ENCODE peak calls at places on chromosome 21, in eight cellular contexts. C, X, H, Y, W, Z, G and M are unnamed samples.

GRCh38 chr21:36854391-36854790 is 112.1 kb downstream of the HLCS start:
- DNase-seq in W (peak), Y (no peak), G (peak), Z (no peak), H (no peak), X (no peak), C (peak), M (no peak)

GRCh38 chr21:39084073-39084472 is 99.2 kb downstream of the PSMG1 start:
- DNase-seq in Z (no peak), C (no peak), X (no peak), H (no peak), Y (no peak), W (no peak), G (no peak), M (no peak)

GRCh38 chr21:25494804-25495203 is 112.5 kb downstream of the MRPL39 start:
- DNase-seq in C (peak), Z (no peak), Y (no peak), H (no peak), W (no peak), G (no peak), X (no peak), M (no peak)

GRCh38 chr21:28771790-28772501 is 220.7 kb downstream of the LTN1 start:
- DNase-seq in X (no peak), Y (peak), G (no peak), C (no peak), Z (peak), H (no peak), W (no peak), M (peak)

GRCh38 chr21:38139380-38140168 is 117.2 kb upstream of the KCNJ15 start:
- DNase-seq in G (no peak), Z (no peak), X (peak), C (no peak), W (no peak), Y (peak), H (peak), M (peak)

GRCh38 chr21:42299324-42300044 is 15.7 kb downstream of the TFF3 start:
- DNase-seq in Y (no peak), C (no peak), Z (no peak), G (peak), X (no peak), W (no peak), H (peak), M (no peak)

GRCh38 chr21:43812139-43812821 is 22.9 kb downstream of the RRP1 start:
- DNase-seq in G (no peak), H (peak), X (no peak), Y (no peak), Z (no peak), C (no peak), W (no peak), M (peak)

GRCh38 chr21:27645285-27645684 is 678.4 kb upstream of the ADAMTS5 start:
- DNase-seq in W (no peak), Z (no peak), Y (no peak), H (no peak), X (no peak), C (no peak), G (no peak), M (no peak)

GRCh38 chr21:39051561-39051949 is 131.7 kb downstream of the PSMG1 start:
- DNase-seq in H (no peak), W (no peak), X (peak), Z (no peak), Y (peak), C (no peak), G (no peak), M (peak)

GRCh38 chr21:42518216-42518615 is 4.6 kb downstream of the SLC37A1 start:
- DNase-seq in H (peak), Z (peak), X (peak), G (no peak), W (no peak), C (no peak), Y (peak), M (peak)

GRCh38 chr21:25563399-25564116 is 43.7 kb downstream of the MRPL39 start:
- DNase-seq in H (no peak), Z (no peak), G (no peak), W (no peak), Y (peak), X (no peak), C (peak), M (peak)

GRCh38 chr21:31731112-31731801 is 661 bp downstream of the SCAF4 start:
- DNase-seq in H (peak), C (peak), Y (no peak), Z (no peak), W (peak), X (no peak), G (peak), M (peak)

GRCh38 chr21:30793581-30794314 is 19.3 kb downstream of the KRTAP8-1 start:
- DNase-seq in G (no peak), C (no peak), Z (no peak), Y (no peak), H (no peak), X (no peak), W (no peak), M (no peak)

GRCh38 chr21:42424848-42425602 is 21.3 kb downstream of the UBASH3A start:
- DNase-seq in W (no peak), Y (no peak), Z (no peak), X (no peak), G (no peak), C (peak), H (no peak), M (no peak)

GRCh38 chr21:31255846-31256395 is 88.1 kb downstream of the TIAM1 start:
- DNase-seq in H (no peak), Y (no peak), C (no peak), X (no peak), Z (no peak), W (no peak), G (no peak), M (no peak)

GRCh38 chr21:42793774-42794173 is 85.6 kb downstream of the WDR4 start:
- DNase-seq in C (no peak), G (no peak), X (no peak), W (no peak), Y (no peak), H (no peak), Z (no peak), M (no peak)

GRCh38 chr21:38284221-38284620 is 27.4 kb downstream of the KCNJ15 start:
- DNase-seq in C (no peak), W (no peak), Z (no peak), G (no peak), H (no peak), X (no peak), Y (no peak), M (no peak)

GRCh38 chr21:18155508-18156193 is 89.0 kb upstream of the CHODL start:
- DNase-seq in Z (peak), Y (peak), C (peak), H (no peak), X (peak), W (no peak), G (no peak), M (no peak)

GRCh38 chr21:14541840-14542495 is 4.1 kb downstream of the SAMSN1 start:
- DNase-seq in X (no peak), H (no peak), Z (no peak), Y (no peak), G (no peak), W (no peak), C (no peak), M (no peak)

GRCh38 chr21:43188181-43188580 is 19.4 kb downstream of the CRYAA start:
- DNase-seq in Z (no peak), X (no peak), W (no peak), C (no peak), H (peak), G (peak), Y (no peak), M (no peak)

GRCh38 chr21:26966360-26966977 is 419 bp downstream of the ADAMTS5 start:
- DNase-seq in H (peak), W (no peak), G (no peak), C (no peak), X (no peak), Z (no peak), Y (peak), M (peak)

GRCh38 chr21:32538147-32538792 is 47.1 kb downstream of the TCP10L start:
- DNase-seq in C (no peak), G (no peak), Z (no peak), W (no peak), X (no peak), Y (no peak), H (no peak), M (no peak)

GRCh38 chr21:33386222-33386784 is 16.9 kb upstream of the IFNGR2 start:
- DNase-seq in C (no peak), X (no peak), Y (no peak), H (no peak), G (no peak), W (peak), Z (no peak), M (no peak)

GRCh38 chr21:33374080-33374873 is 28.9 kb upstream of the IFNGR2 start:
- DNase-seq in W (peak), Y (peak), X (no peak), H (no peak), G (peak), Z (peak), C (peak), M (peak)

GRCh38 chr21:36765229-36765628 is 66.3 kb downstream of the SIM2 start:
- DNase-seq in Z (no peak), Y (peak), W (no peak), G (no peak), C (no peak), H (no peak), X (no peak), M (no peak)

GRCh38 chr21:33846141-33846540 is 69.5 kb downstream of the ATP5PO start:
- DNase-seq in W (no peak), X (no peak), Y (no peak), H (no peak), C (no peak), G (no peak), Z (no peak), M (no peak)

GRCh38 chr21:41069305-41069642 is 98.7 kb upstream of the BACE2 start:
- DNase-seq in X (no peak), G (no peak), Y (no peak), H (no peak), C (no peak), W (no peak), Z (no peak), M (no peak)
- TF ChIP-seq CTCF in X (no peak), G (peak), Y (no peak), H (no peak), C (no peak), W (no peak), Z (no peak), M (no peak)

DNA sequence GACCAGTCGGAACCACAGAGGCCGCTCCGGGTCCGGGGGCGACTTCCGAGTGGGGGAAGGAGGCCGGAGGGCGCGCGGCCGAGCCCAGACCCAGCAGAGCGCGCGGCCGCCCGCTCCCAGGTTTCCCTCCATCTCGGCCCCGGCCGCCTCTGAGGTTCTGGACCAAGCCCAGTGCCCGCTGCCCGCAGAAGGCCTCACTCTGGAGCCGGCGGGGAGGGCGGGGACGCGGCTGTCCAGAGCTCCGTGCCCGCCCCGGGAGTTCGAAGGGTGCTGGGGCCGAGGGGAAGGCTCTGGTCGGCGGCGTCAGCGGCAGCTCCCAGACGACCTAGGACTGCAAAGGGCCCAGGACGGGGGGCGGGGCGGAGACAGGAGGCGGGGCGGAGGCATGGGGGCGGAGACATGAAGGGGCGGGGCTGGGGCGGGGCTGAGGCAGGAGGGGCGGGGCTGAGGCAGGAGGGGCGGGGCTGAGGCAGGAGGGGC is 48.0 kb upstream of the SLC19A1 start:
- DNase-seq in Z (no peak), W (peak), C (peak), G (peak), X (no peak), Y (no peak), H (no peak), M (peak)
- H3K4me3 ChIP-seq in Z (peak), W (peak), C (no peak), G (peak), X (peak), Y (peak), H (peak), M (peak)

GRCh38 chr21:40169971-40170370 is 302.7 kb downstream of the PCP4 start:
- DNase-seq in H (no peak), W (no peak), G (no peak), Y (no peak), X (no peak), C (no peak), Z (no peak), M (no peak)

GRCh38 chr21:40178726-40179125 is 311.5 kb downstream of the PCP4 start:
- DNase-seq in C (no peak), Y (no peak), G (no peak), Z (no peak), H (no peak), W (no peak), X (no peak), M (no peak)

GRCh38 chr21:40177979-40178378 is 310.7 kb downstream of the PCP4 start:
- DNase-seq in H (no peak), Z (no peak), Y (no peak), C (no peak), X (no peak), G (no peak), W (no peak), M (no peak)

GRCh38 chr21:40176732-40177131 is 309.5 kb downstream of the PCP4 start:
- DNase-seq in Z (no peak), X (no peak), H (no peak), Y (no peak), G (no peak), W (no peak), C (no peak), M (no peak)

GRCh38 chr21:40173833-40174232 is 306.6 kb downstream of the PCP4 start:
- DNase-seq in X (no peak), H (no peak), Z (no peak), C (no peak), G (no peak), W (no peak), Y (no peak), M (no peak)
- TF ChIP-seq CTCF in X (no peak), H (no peak), Z (no peak), C (no peak), G (no peak), W (no peak), Y (no peak), M (no peak)

GRCh38 chr21:35025206-35026152 is 23.6 kb downstream of the RUNX1 start:
- DNase-seq in X (no peak), H (no peak), G (no peak), C (no peak), Y (no peak), Z (no peak), W (no peak), M (no peak)

GRCh38 chr21:35026617-35027557 is 22.2 kb downstream of the RUNX1 start:
- DNase-seq in H (no peak), Z (no peak), G (peak), C (peak), Y (peak), W (peak), X (no peak), M (peak)

GRCh38 chr21:35028451-35028757 is 20.7 kb downstream of the RUNX1 start:
- DNase-seq in Z (no peak), Y (no peak), W (no peak), G (no peak), X (no peak), C (no peak), H (no peak), M (no peak)

GRCh38 chr21:35026153-35026499 is 23.0 kb downstream of the RUNX1 start:
- DNase-seq in H (no peak), G (no peak), Y (peak), X (no peak), Z (no peak), W (no peak), C (no peak), M (no peak)

GRCh38 chr21:35027558-35028450 is 21.3 kb downstream of the RUNX1 start:
- DNase-seq in C (no peak), Y (no peak), W (no peak), X (no peak), Z (no peak), H (no peak), G (no peak), M (no peak)
- H3K4me3 ChIP-seq in C (no peak), Y (no peak), W (no peak), X (no peak), Z (no peak), H (no peak), G (no peak), M (no peak)